ENCODE peak calls at places on chromosomes 5 and 9, in six cellular contexts. H is kidney tubule cell, D is breast epithelium, N is NCI-H2081 treated with DMSO at 0.1 percent for 48 hours, Y is HT-29, L is erythroblast. X is an unnamed sample.

GRCh38 chr9:113057193-113057592 is 669 bp upstream of the ZFP37 start:
- DNase-seq in Y (no peak), H (no peak), D (no peak), L (no peak), N (no peak), X (no peak)

GRCh38 chr9:127133739-127134167 is 11.3 kb upstream of the ANGPTL2 start:
- DNase-seq in L (no peak), Y (no peak), N (no peak), H (no peak), D (no peak), X (no peak)

GRCh38 chr5:155735388-155735787 is 591.6 kb upstream of the SGCD start:
- DNase-seq in D (no peak), L (no peak), H (peak), Y (no peak), N (peak), X (no peak)

GRCh38 chr9:108671156-108671555 is 184.6 kb downstream of the ACTL7B start:
- DNase-seq in Y (peak), N (no peak), D (no peak), H (peak), L (no peak), X (no peak)

GRCh38 chr5:1029270-1029944 is 20.8 kb downstream of the NKD2 start:
- DNase-seq in N (no peak), D (no peak), Y (no peak), H (no peak), L (no peak), X (no peak)

GRCh38 chr9:120909904-120910303 is 16.7 kb downstream of the TRAF1 start:
- DNase-seq in D (no peak), N (no peak), Y (no peak), H (peak), L (no peak), X (no peak)

GRCh38 chr9:109953813-109954489 is 174.0 kb downstream of the PALM2AKAP2 start:
- DNase-seq in D (no peak), H (no peak), Y (no peak), L (no peak), N (no peak), X (no peak)

GRCh38 chr9:86732514-86732913 is 214.8 kb downstream of the GAS1 start:
- DNase-seq in N (no peak), D (no peak), H (peak), Y (no peak), L (no peak), X (no peak)

GRCh38 chr9:33467526-33467925 is 6.2 kb downstream of the NOL6 start:
- DNase-seq in N (no peak), Y (no peak), D (no peak), L (no peak), H (no peak), X (no peak)

GRCh38 chr9:19976226-19976625 is 187.4 kb upstream of the SLC24A2 start:
- DNase-seq in H (peak), N (no peak), D (no peak), Y (no peak), L (no peak), X (no peak)

GRCh38 chr5:112685929-112686328 is 51.8 kb upstream of the APC start:
- DNase-seq in D (no peak), H (no peak), Y (no peak), L (no peak), N (no peak), X (no peak)

GRCh38 chr9:114911167-114911821 is 19.1 kb downstream of the TNFSF8 start:
- DNase-seq in H (peak), N (no peak), D (no peak), L (peak), Y (peak), X (no peak)

GRCh38 chr9:127943746-127944145 is 6.1 kb upstream of the DPM2 start:
- DNase-seq in N (peak), L (peak), H (peak), D (peak), Y (peak), X (peak)

GRCh38 chr5:34735436-34736426 is 79.6 kb downstream of the RAI14 start:
- DNase-seq in L (no peak), N (no peak), H (no peak), D (no peak), Y (no peak), X (no peak)

GRCh38 chr9:122356627-122357026 is 14.2 kb upstream of the PTGS1 start:
- DNase-seq in N (no peak), H (no peak), Y (no peak), L (no peak), D (no peak), X (no peak)

GRCh38 chr5:132256086-132256782 is 1.3 kb upstream of the PDLIM4 start:
- DNase-seq in H (no peak), Y (no peak), D (no peak), N (no peak), L (no peak), X (no peak)

GRCh38 chr5:40386293-40386692 is 293.4 kb upstream of the PTGER4 start:
- DNase-seq in N (no peak), H (no peak), Y (no peak), L (no peak), D (no peak), X (no peak)

GRCh38 chr5:32790411-32790951 is 79.4 kb downstream of the NPR3 start:
- DNase-seq in Y (no peak), N (no peak), H (no peak), L (no peak), D (no peak), X (no peak)

GRCh38 chr9:21075484-21075883 is 2.3 kb downstream of the IFNB1 start:
- DNase-seq in L (no peak), N (no peak), D (no peak), H (no peak), Y (no peak), X (no peak)

GRCh38 chr5:111119856-111120255 is 27.7 kb downstream of the WDR36 start:
- DNase-seq in L (no peak), Y (no peak), N (no peak), H (no peak), D (no peak), X (no peak)

GRCh38 chr5:31531888-31532710 is at the start of the genes C5orf22 and DROSHA:
- DNase-seq in N (peak), Y (peak), H (peak), D (peak), L (peak), X (peak)

GRCh38 chr5:112420111-112420864 is 1.2 kb upstream of the EPB41L4A start:
- DNase-seq in Y (peak), H (peak), N (no peak), D (peak), L (peak), X (peak)

GRCh38 chr5:178465228-178465860 is 124.8 kb downstream of the COL23A1 start:
- DNase-seq in D (no peak), Y (no peak), L (no peak), H (no peak), N (no peak), X (no peak)

GRCh38 chr9:81804306-81804705 is 115.0 kb upstream of the TLE1 start:
- DNase-seq in D (no peak), N (no peak), Y (no peak), H (no peak), L (no peak), X (no peak)